ENCODE peak calls at places on chromosomes 12 and 14, in seven cellular contexts. One of them, this sample, is unnamed.

GRCh38 chr12:111434049-111434448 is 28.3 kb downstream of the SH2B3 start:
- DNase-seq in A549: no peak
- DNase-seq in CD4-positive, CD25-positive, alpha-beta regulatory T cell: no peak
- DNase-seq in AG10803: no peak
- DNase-seq in MCF 10A: no peak
- DNase-seq in ELR: peak
- DNase-seq in foreskin keratinocyte: no peak
- DNase-seq in this sample: no peak

GRCh38 chr12:68538722-68539614 is 71.7 kb upstream of the RAP1B start:
- DNase-seq in A549: no peak
- DNase-seq in ELR: no peak
- DNase-seq in CD4-positive, CD25-positive, alpha-beta regulatory T cell: peak
- DNase-seq in AG10803: peak
- DNase-seq in MCF 10A: no peak
- DNase-seq in foreskin keratinocyte: no peak
- DNase-seq in this sample: peak

GRCh38 chr12:130764475-130765185 is 48.5 kb upstream of the RIMBP2 start:
- DNase-seq in A549: peak
- DNase-seq in AG10803: peak
- DNase-seq in foreskin keratinocyte: no peak
- DNase-seq in CD4-positive, CD25-positive, alpha-beta regulatory T cell: peak
- DNase-seq in MCF 10A: peak
- DNase-seq in ELR: peak
- DNase-seq in this sample: peak

GRCh38 chr14:23015618-23016017 is 5.7 kb upstream of the C14orf93 start:
- DNase-seq in foreskin keratinocyte: no peak
- DNase-seq in AG10803: no peak
- DNase-seq in MCF 10A: no peak
- DNase-seq in A549: no peak
- DNase-seq in CD4-positive, CD25-positive, alpha-beta regulatory T cell: no peak
- DNase-seq in ELR: no peak
- DNase-seq in this sample: no peak

GRCh38 chr14:58243790-58244555 is 670 bp upstream of the PSMA3 start:
- DNase-seq in ELR: peak
- DNase-seq in MCF 10A: peak
- DNase-seq in AG10803: no peak
- DNase-seq in A549: peak
- DNase-seq in CD4-positive, CD25-positive, alpha-beta regulatory T cell: no peak
- DNase-seq in foreskin keratinocyte: no peak
- DNase-seq in this sample: peak

GRCh38 chr14:37157987-37158386 is 14.4 kb downstream of the SLC25A21 start:
- DNase-seq in A549: no peak
- DNase-seq in MCF 10A: no peak
- DNase-seq in foreskin keratinocyte: no peak
- DNase-seq in AG10803: no peak
- DNase-seq in ELR: no peak
- DNase-seq in CD4-positive, CD25-positive, alpha-beta regulatory T cell: no peak
- DNase-seq in this sample: no peak

GRCh38 chr12:105272152-105272551 is 36.2 kb upstream of the APPL2 start:
- DNase-seq in A549: no peak
- DNase-seq in CD4-positive, CD25-positive, alpha-beta regulatory T cell: no peak
- DNase-seq in AG10803: no peak
- DNase-seq in foreskin keratinocyte: no peak
- DNase-seq in ELR: no peak
- DNase-seq in MCF 10A: no peak
- DNase-seq in this sample: no peak

GRCh38 chr14:44712095-44712822 is 205.2 kb upstream of the FSCB start:
- DNase-seq in AG10803: no peak
- DNase-seq in A549: no peak
- DNase-seq in CD4-positive, CD25-positive, alpha-beta regulatory T cell: no peak
- DNase-seq in ELR: no peak
- DNase-seq in MCF 10A: no peak
- DNase-seq in foreskin keratinocyte: no peak
- DNase-seq in this sample: no peak

GRCh38 chr14:60573943-60574496 is 65.1 kb downstream of the SIX6 start:
- DNase-seq in foreskin keratinocyte: no peak
- DNase-seq in A549: no peak
- DNase-seq in MCF 10A: peak
- DNase-seq in AG10803: peak
- DNase-seq in ELR: no peak
- DNase-seq in CD4-positive, CD25-positive, alpha-beta regulatory T cell: no peak
- DNase-seq in this sample: no peak

GRCh38 chr12:71469235-71469873 is 29.8 kb downstream of the LGR5 start:
- DNase-seq in AG10803: peak
- DNase-seq in CD4-positive, CD25-positive, alpha-beta regulatory T cell: no peak
- DNase-seq in A549: peak
- DNase-seq in MCF 10A: peak
- DNase-seq in foreskin keratinocyte: no peak
- DNase-seq in ELR: peak
- DNase-seq in this sample: no peak

GRCh38 chr12:59500915-59501314 is 94.9 kb upstream of the SLC16A7 start:
- DNase-seq in ELR: no peak
- DNase-seq in CD4-positive, CD25-positive, alpha-beta regulatory T cell: peak
- DNase-seq in AG10803: no peak
- DNase-seq in MCF 10A: no peak
- DNase-seq in A549: no peak
- DNase-seq in foreskin keratinocyte: peak
- DNase-seq in this sample: no peak

GRCh38 chr14:23237772-23238594 is at the start of gene RNF212B:
- DNase-seq in foreskin keratinocyte: peak
- DNase-seq in CD4-positive, CD25-positive, alpha-beta regulatory T cell: peak
- DNase-seq in A549: peak
- DNase-seq in AG10803: peak
- DNase-seq in ELR: peak
- DNase-seq in MCF 10A: peak
- DNase-seq in this sample: peak

GRCh38 chr12:87793134-87793533 is 236.1 kb downstream of the C12orf50 start:
- DNase-seq in MCF 10A: no peak
- DNase-seq in foreskin keratinocyte: no peak
- DNase-seq in CD4-positive, CD25-positive, alpha-beta regulatory T cell: no peak
- DNase-seq in A549: peak
- DNase-seq in ELR: peak
- DNase-seq in AG10803: no peak
- DNase-seq in this sample: no peak

GRCh38 chr14:37202812-37203211 is 5.1 kb downstream of the MIPOL1 start:
- DNase-seq in CD4-positive, CD25-positive, alpha-beta regulatory T cell: no peak
- DNase-seq in MCF 10A: peak
- DNase-seq in A549: no peak
- DNase-seq in AG10803: no peak
- DNase-seq in ELR: peak
- DNase-seq in foreskin keratinocyte: no peak
- DNase-seq in this sample: no peak

GRCh38 chr14:89900822-89901221 is 53.7 kb downstream of the EFCAB11 start:
- DNase-seq in A549: no peak
- DNase-seq in ELR: no peak
- DNase-seq in foreskin keratinocyte: no peak
- DNase-seq in MCF 10A: no peak
- DNase-seq in AG10803: no peak
- DNase-seq in CD4-positive, CD25-positive, alpha-beta regulatory T cell: no peak
- DNase-seq in this sample: no peak

GRCh38 chr12:127260531-127260930 is 1006.4 kb upstream of the TMEM132C start:
- DNase-seq in AG10803: peak
- DNase-seq in A549: no peak
- DNase-seq in CD4-positive, CD25-positive, alpha-beta regulatory T cell: no peak
- DNase-seq in foreskin keratinocyte: no peak
- DNase-seq in MCF 10A: no peak
- DNase-seq in ELR: peak
- DNase-seq in this sample: no peak

GRCh38 chr14:105168979-105169507 is 467 bp upstream of the JAG2 start:
- DNase-seq in AG10803: no peak
- DNase-seq in MCF 10A: no peak
- DNase-seq in A549: peak
- DNase-seq in foreskin keratinocyte: no peak
- DNase-seq in CD4-positive, CD25-positive, alpha-beta regulatory T cell: peak
- DNase-seq in ELR: no peak
- DNase-seq in this sample: no peak

GRCh38 chr12:49874142-49874897 is 29.4 kb downstream of the FAIM2 start:
- DNase-seq in MCF 10A: no peak
- DNase-seq in AG10803: no peak
- DNase-seq in foreskin keratinocyte: no peak
- DNase-seq in CD4-positive, CD25-positive, alpha-beta regulatory T cell: no peak
- DNase-seq in A549: no peak
- DNase-seq in ELR: no peak
- DNase-seq in this sample: no peak

GRCh38 chr14:102655154-102655553 is 62.7 kb downstream of the RCOR1 start:
- DNase-seq in CD4-positive, CD25-positive, alpha-beta regulatory T cell: no peak
- DNase-seq in foreskin keratinocyte: peak
- DNase-seq in ELR: peak
- DNase-seq in A549: peak
- DNase-seq in AG10803: peak
- DNase-seq in MCF 10A: peak
- DNase-seq in this sample: no peak

GRCh38 chr14:49593016-49593415 is 5.7 kb upstream of the LRR1 start:
- DNase-seq in CD4-positive, CD25-positive, alpha-beta regulatory T cell: no peak
- DNase-seq in AG10803: no peak
- DNase-seq in ELR: peak
- DNase-seq in A549: no peak
- DNase-seq in foreskin keratinocyte: no peak
- DNase-seq in MCF 10A: no peak
- DNase-seq in this sample: no peak

GRCh38 chr12:116592116-116592637 is 33.0 kb downstream of the MAP1LC3B2 start:
- DNase-seq in A549: no peak
- DNase-seq in MCF 10A: no peak
- DNase-seq in ELR: no peak
- DNase-seq in AG10803: peak
- DNase-seq in CD4-positive, CD25-positive, alpha-beta regulatory T cell: no peak
- DNase-seq in foreskin keratinocyte: no peak
- DNase-seq in this sample: no peak

GRCh38 chr14:95993768-95994592 is 45.2 kb upstream of the C14orf132 start:
- DNase-seq in AG10803: peak
- DNase-seq in foreskin keratinocyte: no peak
- DNase-seq in CD4-positive, CD25-positive, alpha-beta regulatory T cell: peak
- DNase-seq in MCF 10A: peak
- DNase-seq in A549: peak
- DNase-seq in ELR: peak
- DNase-seq in this sample: peak

GRCh38 chr14:68047910-68048309 is 228.3 kb downstream of the RAD51B start:
- DNase-seq in CD4-positive, CD25-positive, alpha-beta regulatory T cell: no peak
- DNase-seq in MCF 10A: no peak
- DNase-seq in A549: peak
- DNase-seq in foreskin keratinocyte: peak
- DNase-seq in AG10803: peak
- DNase-seq in ELR: peak
- DNase-seq in this sample: no peak

GRCh38 chr12:61521258-61521657 is 738.9 kb upstream of the USP15 start:
- DNase-seq in foreskin keratinocyte: no peak
- DNase-seq in A549: no peak
- DNase-seq in AG10803: no peak
- DNase-seq in MCF 10A: no peak
- DNase-seq in CD4-positive, CD25-positive, alpha-beta regulatory T cell: no peak
- DNase-seq in ELR: no peak
- DNase-seq in this sample: no peak

GRCh38 chr14:65847065-65847847 is 434.7 kb downstream of the FUT8 start:
- DNase-seq in AG10803: no peak
- DNase-seq in foreskin keratinocyte: no peak
- DNase-seq in ELR: peak
- DNase-seq in MCF 10A: no peak
- DNase-seq in A549: no peak
- DNase-seq in CD4-positive, CD25-positive, alpha-beta regulatory T cell: peak
- DNase-seq in this sample: peak

GRCh38 chr14:54790092-54790491 is 112.5 kb downstream of the GCH1 start:
- DNase-seq in A549: no peak
- DNase-seq in ELR: no peak
- DNase-seq in AG10803: no peak
- DNase-seq in MCF 10A: no peak
- DNase-seq in CD4-positive, CD25-positive, alpha-beta regulatory T cell: no peak
- DNase-seq in foreskin keratinocyte: no peak
- DNase-seq in this sample: no peak

GRCh38 chr12:68012712-68013111 is 23.5 kb downstream of the IFNG-AS1 start:
- DNase-seq in foreskin keratinocyte: no peak
- DNase-seq in A549: no peak
- DNase-seq in MCF 10A: no peak
- DNase-seq in ELR: no peak
- DNase-seq in AG10803: peak
- DNase-seq in CD4-positive, CD25-positive, alpha-beta regulatory T cell: no peak
- DNase-seq in this sample: no peak

GRCh38 chr14:89284368-89285058 is 132.5 kb downstream of the FOXN3 start:
- DNase-seq in CD4-positive, CD25-positive, alpha-beta regulatory T cell: no peak
- DNase-seq in ELR: no peak
- DNase-seq in A549: no peak
- DNase-seq in MCF 10A: no peak
- DNase-seq in AG10803: peak
- DNase-seq in foreskin keratinocyte: no peak
- DNase-seq in this sample: no peak

GRCh38 chr12:132285991-132286681 is 43.3 kb downstream of the GALNT9 start:
- DNase-seq in A549: peak
- DNase-seq in AG10803: peak
- DNase-seq in foreskin keratinocyte: no peak
- DNase-seq in MCF 10A: peak
- DNase-seq in CD4-positive, CD25-positive, alpha-beta regulatory T cell: no peak
- DNase-seq in ELR: peak
- DNase-seq in this sample: no peak

GRCh38 chr12:93139028-93139665 is 210.1 kb upstream of the EEA1 start:
- DNase-seq in ELR: no peak
- DNase-seq in CD4-positive, CD25-positive, alpha-beta regulatory T cell: no peak
- DNase-seq in foreskin keratinocyte: no peak
- DNase-seq in MCF 10A: no peak
- DNase-seq in AG10803: no peak
- DNase-seq in A549: no peak
- DNase-seq in this sample: no peak

GRCh38 chr12:49609875-49610154 is 4.4 kb upstream of the FAM186B start:
- DNase-seq in AG10803: no peak
- DNase-seq in CD4-positive, CD25-positive, alpha-beta regulatory T cell: no peak
- DNase-seq in ELR: peak
- DNase-seq in foreskin keratinocyte: no peak
- DNase-seq in MCF 10A: peak
- DNase-seq in A549: peak
- DNase-seq in this sample: no peak

GRCh38 chr12:130977759-130978127 is 24.0 kb downstream of the ADGRD1 start:
- DNase-seq in A549: no peak
- DNase-seq in CD4-positive, CD25-positive, alpha-beta regulatory T cell: no peak
- DNase-seq in ELR: no peak
- DNase-seq in MCF 10A: no peak
- DNase-seq in foreskin keratinocyte: no peak
- DNase-seq in AG10803: no peak
- DNase-seq in this sample: no peak

GRCh38 chr12:68042212-68042699 is 53.0 kb downstream of the IFNG-AS1 start:
- DNase-seq in ELR: no peak
- DNase-seq in CD4-positive, CD25-positive, alpha-beta regulatory T cell: no peak
- DNase-seq in AG10803: peak
- DNase-seq in A549: no peak
- DNase-seq in foreskin keratinocyte: peak
- DNase-seq in MCF 10A: peak
- DNase-seq in this sample: peak

GRCh38 chr12:2027379-2027778 is 23.1 kb upstream of the DCP1B start:
- DNase-seq in CD4-positive, CD25-positive, alpha-beta regulatory T cell: no peak
- DNase-seq in A549: no peak
- DNase-seq in MCF 10A: no peak
- DNase-seq in AG10803: no peak
- DNase-seq in ELR: no peak
- DNase-seq in foreskin keratinocyte: no peak
- DNase-seq in this sample: no peak

GRCh38 chr12:123754041-123754757 is 7.9 kb upstream of the DNAH10 start:
- DNase-seq in ELR: no peak
- DNase-seq in A549: peak
- DNase-seq in CD4-positive, CD25-positive, alpha-beta regulatory T cell: no peak
- DNase-seq in AG10803: no peak
- DNase-seq in MCF 10A: no peak
- DNase-seq in foreskin keratinocyte: no peak
- DNase-seq in this sample: no peak

GRCh38 chr12:109533487-109533740 is 39.9 kb downstream of the MMAB start:
- DNase-seq in foreskin keratinocyte: no peak
- DNase-seq in CD4-positive, CD25-positive, alpha-beta regulatory T cell: no peak
- DNase-seq in A549: no peak
- DNase-seq in ELR: no peak
- DNase-seq in AG10803: no peak
- DNase-seq in MCF 10A: no peak
- DNase-seq in this sample: no peak

GRCh38 chr12:97921957-97922722 is 459.5 kb downstream of the RMST start:
- DNase-seq in A549: no peak
- DNase-seq in MCF 10A: peak
- DNase-seq in CD4-positive, CD25-positive, alpha-beta regulatory T cell: no peak
- DNase-seq in foreskin keratinocyte: peak
- DNase-seq in AG10803: peak
- DNase-seq in ELR: peak
- DNase-seq in this sample: no peak

GRCh38 chr12:75635606-75636444 is 124.4 kb upstream of the KRR1 start:
- DNase-seq in MCF 10A: peak
- DNase-seq in A549: peak
- DNase-seq in CD4-positive, CD25-positive, alpha-beta regulatory T cell: no peak
- DNase-seq in ELR: peak
- DNase-seq in foreskin keratinocyte: peak
- DNase-seq in AG10803: peak
- DNase-seq in this sample: peak

This sample was measured in OCI-M1.